ENCODE peak calls at places on chromosomes 6 and 20, in four cellular contexts. D is GM12878, J is HepG2, C is K562. F is an unnamed sample.

GRCh38 chr20:37294262-37294981 is 5.0 kb downstream of the MANBAL start:
- DNase-seq in D (no peak), J (no peak), C (no peak), F (no peak)

GRCh38 chr20:373171-373890 is 7.2 kb upstream of the TRIB3 start:
- DNase-seq in D (no peak), J (peak), C (peak), F (no peak)

GRCh38 chr20:658202-658601 is 5.2 kb upstream of the SRXN1 start:
- DNase-seq in D (no peak), J (no peak), C (no peak), F (no peak)

GRCh38 chr6:169702640-169703246 is 817 bp downstream of the C6orf120 start:
- DNase-seq in D (no peak), J (peak), C (no peak), F (no peak)

GRCh38 chr6:140264451-140264850 is 890.0 kb upstream of the CITED2 start:
- DNase-seq in D (no peak), J (no peak), C (no peak), F (no peak)

GRCh38 chr6:147190556-147190955 is 13.7 kb upstream of the STXBP5 start:
- DNase-seq in D (no peak), J (no peak), C (no peak), F (no peak)

GRCh38 chr6:36545767-36546663 is 1.3 kb downstream of the STK38 start:
- DNase-seq in D (no peak), J (no peak), C (no peak), F (no peak)

GRCh38 chr6:148602136-148602535 is 144.7 kb upstream of the UST start:
- DNase-seq in D (no peak), J (no peak), C (no peak), F (no peak)

GRCh38 chr6:88916615-88917198 is 46.7 kb downstream of the RNGTT start:
- DNase-seq in D (no peak), J (no peak), C (no peak), F (no peak)

GRCh38 chr6:121413831-121414368 is 21.5 kb upstream of the GJA1 start:
- DNase-seq in D (no peak), J (no peak), C (no peak), F (no peak)

GRCh38 chr6:2768125-2768524 is 2.9 kb downstream of the WRNIP1 start:
- DNase-seq in D (no peak), J (no peak), C (no peak), F (no peak)

GRCh38 chr6:52162940-52163908 is 23.0 kb upstream of the IL17A start:
- DNase-seq in D (no peak), J (peak), C (no peak), F (no peak)

GRCh38 chr6:26286168-26286854 is 78.7 kb upstream of the BTN3A2 start:
- DNase-seq in D (no peak), J (peak), C (peak), F (no peak)

GRCh38 chr20:32727663-32728062 is 15.6 kb downstream of the COMMD7 start:
- DNase-seq in D (no peak), J (no peak), C (peak), F (no peak)
- TF ChIP-seq HDAC6 in D (no peak), J (no peak), C (no peak), F (no peak)

GRCh38 chr20:40897177-40897700 is 131.4 kb upstream of the TOP1 start:
- DNase-seq in D (no peak), J (no peak), C (no peak), F (no peak)

GRCh38 chr20:40893610-40894242 is 134.9 kb upstream of the TOP1 start:
- DNase-seq in D (no peak), J (no peak), C (no peak), F (no peak)

GRCh38 chr20:40890635-40891034 is 138.0 kb upstream of the TOP1 start:
- DNase-seq in D (no peak), J (no peak), C (no peak), F (no peak)

GRCh38 chr20:40892642-40893041 is 136.0 kb upstream of the TOP1 start:
- DNase-seq in D (no peak), J (no peak), C (no peak), F (no peak)

GRCh38 chr20:40895182-40895581 is 133.4 kb upstream of the TOP1 start:
- DNase-seq in D (no peak), J (no peak), C (no peak), F (no peak)
- TF ChIP-seq HDAC6 in D (no peak), J (no peak), C (no peak), F (no peak)

GRCh38 chr6:31510007-31510406 is 12.1 kb downstream of the MICB start:
- DNase-seq in D (no peak), J (no peak), C (no peak), F (no peak)

GRCh38 chr6:31513456-31514165 is 15.2 kb upstream of the MCCD1 start:
- DNase-seq in D (no peak), J (no peak), C (no peak), F (no peak)
- TF ChIP-seq HDAC6 in D (no peak), J (no peak), C (no peak), F (no peak)

GRCh38 chr20:4519530-4519929 is 202.2 kb upstream of the PRND start:
- DNase-seq in D (no peak), J (no peak), C (peak), F (peak)
- TF ChIP-seq HDAC6 in D (no peak), J (no peak), C (no peak), F (no peak)